ENCODE peak calls at places on chromosomes 3 and 15, in eight cellular contexts. M, T, K, N, L, Q, V and X are unnamed samples.

GRCh38 chr3:16012086-16012485 is 162.4 kb upstream of the GALNT15 start:
- DNase-seq in M (no peak), T (no peak), K (no peak), N (no peak), L (peak; percentile 76), Q (no peak), V (peak; percentile 82), X (no peak)

GRCh38 chr15:63553388-63553791 is 43.8 kb upstream of the FBXL22 start:
- DNase-seq in M (no peak), T (no peak), K (no peak), N (peak; percentile 22), L (peak; percentile 100), Q (no peak), V (peak; percentile 100), X (no peak)

GRCh38 chr3:73024836-73025235 is 28.2 kb downstream of the PPP4R2 start:
- DNase-seq in M (no peak), T (no peak), K (peak; percentile 6), N (no peak), L (no peak), Q (no peak), V (no peak), X (no peak)

GRCh38 chr3:58585994-58586393 is 8.8 kb upstream of the FAM107A start:
- DNase-seq in M (no peak), T (no peak), K (no peak), N (no peak), L (no peak), Q (no peak), V (no peak), X (no peak)

GRCh38 chr3:150376001-150376848 is 31.9 kb upstream of the TSC22D2 start:
- DNase-seq in M (no peak), T (no peak), K (no peak), N (no peak), L (no peak), Q (no peak), V (no peak), X (no peak)

GRCh38 chr15:88638626-88639372 is at the start of gene ISG20:
- DNase-seq in M (peak; percentile 69), T (peak; percentile 62), K (peak; percentile 86), N (peak; percentile 95), L (peak; percentile 90), Q (peak; percentile 93), V (peak; percentile 94), X (peak; percentile 96)

GRCh38 chr15:88982304-88982945 is 69.2 kb upstream of the MFGE8 start:
- DNase-seq in M (no peak), T (no peak), K (no peak), N (peak; percentile 62), L (peak; percentile 78), Q (no peak), V (peak; percentile 83), X (no peak)

GRCh38 chr3:11555211-11555782 is 88.4 kb downstream of the VGLL4 start:
- DNase-seq in M (no peak), T (no peak), K (no peak), N (no peak), L (no peak), Q (no peak), V (no peak), X (peak; percentile 52)

GRCh38 chr15:92624401-92624991 is 31.1 kb downstream of the FAM174B start:
- DNase-seq in M (peak; percentile 81), T (peak; percentile 40), K (no peak), N (peak; percentile 70), L (peak; percentile 27), Q (no peak), V (peak; percentile 33), X (peak; percentile 85)

GRCh38 chr3:9917820-9918219 is 922 bp downstream of the IL17RC start:
- DNase-seq in M (no peak), T (no peak), K (no peak), N (no peak), L (no peak), Q (no peak), V (no peak), X (no peak)

GRCh38 chr3:58540176-58540863 is 3.3 kb upstream of the ACOX2 start:
- DNase-seq in M (no peak), T (no peak), K (no peak), N (no peak), L (no peak), Q (no peak), V (no peak), X (no peak)

GRCh38 chr3:111326144-111326995 is 215.6 kb upstream of the CD96 start:
- DNase-seq in M (no peak), T (no peak), K (no peak), N (no peak), L (peak; percentile 76), Q (no peak), V (peak; percentile 79), X (no peak)

DNA sequence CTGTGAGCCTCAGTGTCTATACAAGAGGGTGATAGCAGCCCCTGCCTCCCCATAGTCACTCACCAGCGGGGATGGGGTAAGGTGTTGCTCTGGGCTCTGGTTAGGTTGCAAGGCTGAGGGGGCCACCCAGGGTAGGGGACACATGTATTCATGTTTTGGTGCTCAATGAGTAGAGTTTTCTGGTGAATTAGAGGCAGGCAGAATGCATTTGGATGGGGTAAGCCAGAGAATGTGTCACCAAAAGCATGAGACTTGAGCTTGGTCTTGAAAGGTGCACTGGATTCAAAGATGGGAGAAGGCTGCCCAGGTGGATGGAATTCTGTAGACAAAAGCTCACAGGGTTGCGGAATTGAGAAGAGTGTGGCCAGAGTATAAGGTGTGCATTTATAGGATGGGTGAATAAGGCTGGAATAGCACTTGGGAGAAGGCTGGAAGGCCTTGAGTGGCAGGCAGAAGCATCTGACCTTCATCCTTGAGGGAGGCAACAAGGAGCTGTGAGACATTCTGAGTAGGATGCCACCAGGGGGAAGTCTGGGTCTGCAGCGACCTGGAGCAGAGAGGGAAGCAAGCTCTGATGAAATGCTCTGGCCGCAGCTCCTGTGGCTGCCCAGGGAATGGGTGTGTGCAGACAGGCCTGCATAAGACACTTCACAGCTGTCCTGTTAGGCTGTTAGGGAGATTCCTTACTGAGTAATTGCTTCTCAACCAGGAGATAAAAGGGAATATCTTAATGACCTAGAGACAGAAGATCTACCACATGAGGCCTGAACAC is 149.6 kb downstream of the CHDH start:
- DNase-seq in M (no peak), T (no peak), K (no peak), N (no peak), L (no peak), Q (no peak), V (no peak), X (no peak)
- TF ChIP-seq CTCF in M (no peak), T (no peak), K (no peak), N (no peak), L (no peak), Q (no peak), V (no peak), X (no peak)

GRCh38 chr15:96347181-96348111 is 16.9 kb downstream of the NR2F2 start:
- DNase-seq in M (no peak), T (peak; percentile 72), K (no peak), N (peak; percentile 77), L (no peak), Q (no peak), V (peak; percentile 78), X (peak; percentile 74)

GRCh38 chr15:96346409-96346808 is 15.9 kb downstream of the NR2F2 start:
- DNase-seq in M (no peak), T (no peak), K (no peak), N (no peak), L (no peak), Q (no peak), V (no peak), X (no peak)

GRCh38 chr15:96344120-96344705 is 13.7 kb downstream of the NR2F2 start:
- DNase-seq in M (no peak), T (no peak), K (no peak), N (no peak), L (no peak), Q (no peak), V (peak; percentile 43), X (no peak)

GRCh38 chr15:96344706-96345559 is 14.4 kb downstream of the NR2F2 start:
- DNase-seq in M (no peak), T (no peak), K (no peak), N (no peak), L (no peak), Q (peak; percentile 6), V (peak; percentile 40), X (no peak)

DNA sequence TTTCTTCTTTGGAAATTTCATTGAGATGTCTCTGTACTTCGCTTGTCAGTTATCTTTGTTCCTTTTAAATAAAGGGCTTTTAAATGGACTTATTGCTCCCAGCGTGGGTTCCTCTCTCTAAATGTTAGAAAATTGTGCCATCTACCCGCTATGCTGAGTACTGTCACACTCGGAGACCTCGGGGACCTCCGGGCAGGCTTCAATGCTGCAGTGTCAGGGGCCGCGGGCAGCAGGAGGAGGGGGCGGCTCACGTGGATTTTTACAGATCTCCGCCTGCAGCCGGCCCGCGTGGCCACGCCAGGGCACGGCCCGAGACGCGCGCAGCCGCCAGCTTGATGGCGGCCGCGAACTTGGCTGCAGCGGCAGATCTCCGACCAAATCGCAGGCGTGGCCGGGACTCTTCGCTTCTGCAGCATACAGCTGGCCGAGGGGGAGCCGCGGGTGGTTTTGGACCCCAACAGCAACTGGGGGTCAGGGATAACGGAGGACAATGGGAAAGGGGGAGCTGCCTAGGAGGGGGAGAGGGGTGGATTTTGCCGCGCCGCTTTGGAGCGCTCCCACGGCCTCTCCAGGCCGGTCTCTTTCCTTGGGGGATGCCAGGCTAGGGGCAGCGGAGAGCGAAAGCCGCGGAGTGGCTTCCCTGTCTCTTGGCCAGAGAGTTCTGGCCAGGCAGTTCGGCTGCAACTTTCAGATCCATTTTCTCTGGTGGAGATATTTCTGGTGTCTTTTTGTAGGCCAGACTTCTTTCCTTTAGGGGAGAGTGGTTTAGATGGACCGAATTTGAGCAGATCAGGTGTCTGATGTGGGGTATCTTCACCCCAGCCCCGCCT is 15.3 kb downstream of the NR2F2 start:
- DNase-seq in M (peak; percentile 41), T (peak; percentile 71), K (no peak), N (peak; percentile 83), L (no peak), Q (peak; percentile 34), V (peak; percentile 75), X (peak; percentile 85)
- TF ChIP-seq CTCF in M (peak; percentile 65), T (peak; percentile 56), K (no peak), N (peak; percentile 50), L (peak; percentile 37), Q (no peak), V (peak; percentile 49), X (peak; percentile 58)

GRCh38 chr3:128585974-128586373 is 64.6 kb downstream of the RPN1 start:
- DNase-seq in M (no peak), T (no peak), K (no peak), N (no peak), L (no peak), Q (no peak), V (no peak), X (no peak)
- TF ChIP-seq CTCF in M (no peak), T (no peak), K (no peak), N (no peak), L (no peak), Q (no peak), V (no peak), X (no peak)

DNA sequence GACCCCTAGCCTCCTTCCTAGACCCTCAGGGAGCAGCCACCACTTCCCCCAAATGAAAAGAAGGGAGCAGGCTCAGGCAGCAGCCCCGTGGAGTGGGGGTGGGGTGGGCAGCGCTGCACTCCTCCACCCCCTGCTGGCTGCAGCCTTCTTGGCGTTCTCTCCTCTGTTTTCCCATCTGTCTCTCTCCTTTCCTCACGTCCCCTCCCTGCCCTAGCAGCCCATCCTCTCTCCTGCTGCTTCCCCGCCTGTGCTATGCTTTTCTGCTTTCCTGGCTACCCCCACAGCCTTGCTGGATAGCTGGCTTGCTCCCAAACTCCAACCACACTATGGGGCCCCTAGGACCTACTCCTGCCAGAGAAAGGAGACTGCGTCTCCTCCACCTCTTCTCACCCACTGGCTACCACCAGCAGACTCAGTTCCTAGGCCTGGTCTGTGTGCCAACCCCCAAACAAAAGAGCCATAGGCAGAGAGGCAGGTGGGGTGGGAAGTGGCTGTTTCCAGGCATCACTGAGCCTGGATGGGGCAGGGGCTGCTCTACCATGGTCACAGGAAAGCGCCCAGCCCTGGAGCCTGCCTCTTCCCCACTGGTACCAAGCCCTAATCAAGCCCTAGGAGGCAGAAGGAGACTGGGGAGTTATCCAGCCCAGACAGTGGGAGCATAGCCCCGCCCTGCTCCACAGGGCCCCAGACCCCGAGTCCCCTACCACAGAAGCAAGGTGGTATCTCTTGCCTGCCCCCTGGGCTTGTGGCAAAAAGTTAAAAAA is 3.4 kb upstream of the DISP2 start:
- DNase-seq in M (no peak), T (peak; percentile 81), K (no peak), N (no peak), L (peak; percentile 17), Q (no peak), V (peak; percentile 44), X (no peak)
- TF ChIP-seq CTCF in M (peak; percentile 43), T (peak; percentile 49), K (peak; percentile 27), N (peak; percentile 13), L (peak; percentile 25), Q (no peak), V (peak; percentile 58), X (no peak)